ENCODE peak calls at places on chromosome 12, in seven cellular contexts. U, T, A, R, S, C and G are unnamed samples. For H3K4me1, the result is how much of the 10 kb centered on the place peaks cover.

GRCh38 chr12:121033625-121034349 is 5.3 kb downstream of the OASL start:
- DNase-seq in U (no peak), A (no peak), T (no peak), C (no peak), S (peak), R (no peak), G (no peak)

GRCh38 chr12:94650143-94651056 is at the start of gene TMCC3:
- DNase-seq in C (peak), T (peak), R (no peak), U (peak), A (peak), S (peak), G (no peak)

GRCh38 chr12:613996-614726 is 49.1 kb downstream of the NINJ2 start:
- DNase-seq in T (no peak), C (peak), U (peak), A (peak), S (peak), R (no peak), G (no peak)

GRCh38 chr12:96981053-96981452 is 74.0 kb downstream of the NEDD1 start:
- DNase-seq in T (no peak), R (no peak), C (no peak), A (peak), U (no peak), S (peak), G (peak)

GRCh38 chr12:123271182-123271491 is 519 bp downstream of the CDK2AP1 start:
- DNase-seq in C (no peak), R (no peak), A (peak), T (peak), S (peak), U (peak), G (peak)

GRCh38 chr12:11978985-11979384 is 91.8 kb upstream of the BCL2L14 start:
- DNase-seq in R (no peak), S (peak), T (no peak), U (no peak), A (no peak), C (no peak), G (peak)

GRCh38 chr12:116528498-116528897 is 30.7 kb upstream of the MAP1LC3B2 start:
- DNase-seq in S (peak), C (no peak), R (no peak), A (no peak), U (no peak), T (no peak), G (no peak)

GRCh38 chr12:93618891-93619410 is 46.5 kb downstream of the SOCS2 start:
- DNase-seq in C (no peak), T (no peak), A (no peak), S (no peak), U (no peak), R (no peak), G (no peak)

GRCh38 chr12:30286345-30286926 is 409.2 kb downstream of the IPO8 start:
- DNase-seq in A (peak), T (peak), C (no peak), S (peak), R (no peak), U (peak), G (peak)

GRCh38 chr12:96235497-96235826 is 41.3 kb downstream of the ELK3 start:
- DNase-seq in C (no peak), T (no peak), S (no peak), A (peak), U (no peak), R (no peak), G (no peak)

GRCh38 chr12:21542412-21542811 is 16.3 kb downstream of the SPX start:
- DNase-seq in S (no peak), C (no peak), R (no peak), A (no peak), T (no peak), U (no peak), G (no peak)

GRCh38 chr12:109582636-109583035 is 9.0 kb downstream of the MVK start:
- DNase-seq in C (peak), R (no peak), A (peak), S (no peak), U (no peak), T (no peak), G (no peak)

GRCh38 chr12:109307051-109307450 is 2.0 kb downstream of the FOXN4 start:
- DNase-seq in T (no peak), S (no peak), A (peak), U (no peak), C (no peak), R (no peak), G (no peak)

GRCh38 chr12:57582440-57582839 is 8.6 kb upstream of the PIP4K2C start:
- DNase-seq in S (no peak), U (no peak), A (no peak), T (no peak), C (no peak), R (no peak), G (no peak)

GRCh38 chr12:114476159-114476558 is 70.2 kb upstream of the TBX5 start:
- DNase-seq in S (no peak), C (no peak), T (no peak), A (peak), R (no peak), U (peak), G (peak)

GRCh38 chr12:124233041-124233836 is 61.7 kb upstream of the RFLNA start:
- DNase-seq in A (no peak), S (peak), T (no peak), U (peak), C (no peak), R (no peak), G (peak)

GRCh38 chr12:9786726-9787339 is 26.1 kb upstream of the CD69 start:
- DNase-seq in S (no peak), R (no peak), U (no peak), A (no peak), T (no peak), C (no peak), G (no peak)

GRCh38 chr12:32896438-32897275 is at the start of gene PKP2:
- DNase-seq in U (peak), C (peak), R (peak), T (peak), S (peak), A (peak), G (no peak)

GRCh38 chr12:25200703-25201102 is 5.7 kb downstream of the ETFRF1 start:
- DNase-seq in A (no peak), U (no peak), T (no peak), S (peak), C (no peak), R (no peak), G (peak)

GRCh38 chr12:94192506-94192905 is 44.1 kb downstream of the PLXNC1 start:
- DNase-seq in T (no peak), A (no peak), R (no peak), U (no peak), C (no peak), S (no peak), G (no peak)

GRCh38 chr12:91722072-91722471 is 423.6 kb downstream of the BTG1 start:
- DNase-seq in U (no peak), R (no peak), T (no peak), S (no peak), A (no peak), C (no peak), G (no peak)

GRCh38 chr12:68894276-68894855 is 38.6 kb downstream of the CPM start:
- DNase-seq in R (no peak), C (no peak), A (no peak), U (peak), S (no peak), T (no peak), G (no peak)

GRCh38 chr12:123519151-123520001 is 14.1 kb downstream of the RILPL1 start:
- DNase-seq in U (peak), C (peak), T (no peak), R (no peak), A (peak), S (peak), G (peak)

GRCh38 chr12:58844161-58844560 is 76.1 kb downstream of the LRIG3 start:
- DNase-seq in C (no peak), U (no peak), R (no peak), T (no peak), S (no peak), A (peak), G (no peak)

GRCh38 chr12:52398176-52398575 is 8.0 kb downstream of the KRT82 start:
- DNase-seq in A (peak), C (no peak), R (no peak), S (no peak), T (no peak), U (no peak), G (no peak)

GRCh38 chr12:1855241-1855640 is 34.9 kb downstream of the LRTM2 start:
- DNase-seq in R (no peak), A (peak), U (no peak), T (peak), C (peak), S (no peak), G (peak)

DNA sequence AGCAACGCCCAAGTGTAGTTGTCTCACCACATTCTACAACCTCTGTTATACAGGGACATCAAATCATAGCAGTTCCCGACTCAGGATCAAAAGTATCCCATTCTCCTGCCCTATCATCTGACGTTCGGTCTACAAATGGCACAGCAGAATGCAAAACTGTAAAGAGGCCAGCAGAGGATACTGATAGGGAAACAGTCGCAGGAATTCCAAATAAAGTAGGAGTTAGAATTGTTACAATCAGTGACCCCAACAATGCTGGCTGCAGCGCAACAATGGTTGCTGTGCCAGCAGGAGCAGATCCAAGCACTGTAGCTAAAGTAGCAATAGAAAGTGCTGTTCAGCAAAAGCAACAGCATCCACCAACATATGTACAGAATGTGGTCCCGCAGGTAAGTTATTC is 123.0 kb downstream of the ARID2 start:
- DNase-seq in R (no peak), U (no peak), C (no peak), A (no peak), T (no peak), S (no peak), G (no peak)
- H3K4me1 ChIP-seq in R (under half), U (under half), C (under half), A (under half), T (under half), S (under half), G (under half)

GRCh38 chr12:119102714-119103113 is 76.0 kb upstream of the HSPB8 start:
- DNase-seq in S (no peak), U (no peak), C (no peak), A (no peak), T (no peak), R (no peak), G (no peak)
- H2BK120ac ChIP-seq in S (no peak), U (no peak), C (no peak), A (no peak), T (no peak), R (no peak), G (no peak)

DNA sequence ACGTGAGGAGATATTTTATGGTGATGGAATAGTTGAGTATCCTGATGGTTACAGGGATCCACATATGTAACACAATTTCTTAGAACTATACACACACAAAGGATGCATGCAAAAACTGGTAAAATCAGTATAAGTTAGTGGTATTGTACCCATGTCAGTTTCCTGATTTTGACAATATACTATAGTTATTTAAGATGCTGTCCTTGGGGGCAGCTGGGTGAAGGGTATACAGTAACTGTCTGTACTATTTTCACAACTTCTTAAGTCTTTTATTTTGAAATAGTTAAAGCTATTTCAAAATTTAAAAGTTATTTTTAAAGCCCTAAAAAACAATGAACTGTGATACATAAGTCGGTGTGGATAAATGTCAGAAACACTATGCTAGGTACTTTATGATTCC is 24.5 kb upstream of the POLR3B start:
- DNase-seq in U (no peak), T (no peak), R (no peak), S (no peak), C (no peak), A (no peak), G (no peak)
- H3K4me1 ChIP-seq in U (under half), T (under half), R (under half), S (under half), C (under half), A (under half), G (under half)

GRCh38 chr12:112514456-112514855 is 95.7 kb downstream of the PTPN11 start:
- DNase-seq in A (no peak), U (no peak), R (no peak), T (no peak), S (no peak), C (no peak), G (no peak)

GRCh38 chr12:112517730-112518129 is 99.0 kb downstream of the PTPN11 start:
- DNase-seq in C (no peak), S (no peak), T (no peak), A (no peak), R (no peak), U (no peak), G (no peak)

GRCh38 chr12:112514926-112515642 is 96.3 kb downstream of the PTPN11 start:
- DNase-seq in R (no peak), U (peak), S (no peak), C (no peak), T (no peak), A (no peak), G (no peak)

GRCh38 chr12:112515868-112516267 is 97.1 kb downstream of the PTPN11 start:
- DNase-seq in T (no peak), C (no peak), S (no peak), R (no peak), A (no peak), U (no peak), G (no peak)

DNA sequence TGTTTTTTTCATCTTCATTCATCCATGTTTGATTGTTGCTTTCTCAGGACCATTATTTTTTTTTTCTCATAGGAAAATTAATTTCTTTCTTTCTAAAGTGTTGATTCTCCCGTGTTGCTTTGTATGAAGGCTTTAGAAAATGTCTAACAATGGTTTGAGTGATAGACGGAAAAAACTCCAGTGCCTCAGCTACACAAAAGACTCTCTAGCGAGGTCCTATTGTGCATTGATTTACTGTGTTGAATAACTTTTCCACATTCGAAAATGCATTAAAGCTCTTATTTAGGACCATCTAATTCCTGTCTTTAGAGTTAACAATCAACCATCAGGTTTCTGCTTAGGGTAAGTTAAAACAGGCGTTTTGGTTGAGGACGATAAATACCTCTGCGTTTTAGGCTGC is 99.6 kb downstream of the PTPN11 start:
- DNase-seq in R (no peak), A (no peak), S (no peak), C (no peak), U (no peak), T (no peak), G (no peak)
- H2BK120ac ChIP-seq in R (no peak), A (no peak), S (no peak), C (no peak), U (no peak), T (no peak), G (no peak)

GRCh38 chr12:104682790-104683279 is 226.1 kb downstream of the CHST11 start:
- DNase-seq in C (no peak), S (no peak), U (no peak), T (no peak), R (no peak), A (no peak), G (no peak)

GRCh38 chr12:104683831-104684503 is 227.2 kb downstream of the CHST11 start:
- DNase-seq in R (no peak), T (no peak), S (no peak), C (no peak), A (no peak), U (no peak), G (no peak)

GRCh38 chr12:104684884-104685283 is 228.1 kb downstream of the CHST11 start:
- DNase-seq in T (no peak), A (no peak), R (no peak), U (no peak), S (no peak), C (no peak), G (peak)

GRCh38 chr12:104687823-104688573 is 231.2 kb downstream of the CHST11 start:
- DNase-seq in A (no peak), U (no peak), T (no peak), R (no peak), C (no peak), S (no peak), G (no peak)

DNA sequence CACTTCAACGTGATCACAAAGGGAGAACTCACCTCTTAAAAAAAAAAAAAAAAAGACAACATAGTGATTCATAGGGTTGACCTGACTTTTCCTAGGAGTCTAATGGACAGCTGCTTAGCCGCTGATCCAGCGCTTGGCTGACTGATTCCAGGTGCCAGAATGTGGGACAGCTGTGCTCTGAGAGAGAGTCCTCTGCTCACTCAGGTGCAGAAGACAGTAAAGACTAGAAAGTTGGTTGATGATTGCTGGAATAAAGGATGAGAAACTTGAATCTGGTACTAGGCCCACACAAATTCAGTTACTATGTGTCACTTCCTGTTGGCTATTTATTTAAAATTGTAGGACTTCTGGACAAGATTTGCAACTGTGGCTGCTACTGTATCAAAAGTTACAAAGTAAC is 229.4 kb downstream of the CHST11 start:
- DNase-seq in T (no peak), C (no peak), A (no peak), S (peak), U (no peak), R (no peak), G (peak)
- H3K4me1 ChIP-seq in T (under half), C (under half), A (under half), S (under half), U (under half), R (under half), G (under half)

GRCh38 chr12:8637666-8638065 is 25.0 kb downstream of the MFAP5 start:
- DNase-seq in U (no peak), C (no peak), S (no peak), R (no peak), T (no peak), A (no peak), G (no peak)

GRCh38 chr12:8638951-8639350 is 23.7 kb downstream of the MFAP5 start:
- DNase-seq in A (no peak), R (no peak), C (no peak), S (no peak), U (peak), T (no peak), G (no peak)

GRCh38 chr12:8639936-8640335 is 22.7 kb downstream of the MFAP5 start:
- DNase-seq in T (no peak), R (no peak), U (no peak), A (peak), C (no peak), S (no peak), G (no peak)

GRCh38 chr12:8637244-8637643 is 24.6 kb upstream of the AICDA start:
- DNase-seq in S (no peak), A (no peak), R (no peak), T (no peak), U (no peak), C (no peak), G (no peak)

DNA sequence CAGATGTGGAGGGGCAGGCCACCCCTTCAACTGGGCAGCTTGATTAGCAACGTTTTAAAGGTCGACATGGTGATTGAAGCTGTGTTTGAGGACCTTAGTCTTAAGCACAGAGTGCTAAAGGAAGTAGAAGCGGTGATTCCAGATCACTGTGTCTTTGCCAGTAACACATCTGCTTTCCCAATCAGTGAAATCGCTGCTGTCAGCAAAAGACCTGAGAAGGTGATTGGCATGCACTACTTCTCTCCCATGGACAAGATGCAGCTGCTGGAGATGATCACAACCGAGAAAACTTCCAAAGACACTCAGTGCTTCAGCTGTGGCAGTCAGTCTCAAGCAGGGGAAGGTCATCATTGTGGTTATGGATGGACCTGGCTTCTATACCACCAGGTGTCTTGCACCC is 23.9 kb upstream of the AICDA start:
- DNase-seq in U (no peak), A (peak), T (no peak), C (no peak), S (no peak), R (no peak), G (no peak)
- H2BK120ac ChIP-seq in U (no peak), A (peak), T (no peak), C (no peak), S (no peak), R (peak), G (no peak)